ENCODE peak calls at places on chromosomes 3 and 15, in ten cellular contexts. C is activated naive CD8-positive, alpha-beta T cell treated with anti-CD3 and anti-CD28 coated beads, Interleukin-2, amount 50 U/mL, for 24 hours; U is epithelial cell of esophagus; N is NCI-H510A treated with DMSO at 0.1 percent for 48 hours; A is CD4-positive, CD25-positive, alpha-beta regulatory T cell; H is uterus; W is AML-193; L is hypothalamus; P is colonic mucosa; G is activated T-helper 1 cell treated with Interleukin-2 at 50 U/mL for 16 hours. T is an unnamed sample.

GRCh38 chr15:37359495-37360290 is 259.3 kb upstream of the MEIS2 start:
- DNase-seq in C (no peak), U (no peak), N (no peak), A (no peak), H (no peak), W (no peak), L (no peak), P (no peak), G (no peak), T (no peak)

GRCh38 chr3:58065700-58066167 is 57.5 kb downstream of the FLNB start:
- DNase-seq in C (no peak), U (no peak), N (peak), A (no peak), H (no peak), W (no peak), L (no peak), P (no peak), G (no peak), T (no peak)

GRCh38 chr3:143010024-143010423 is 8.7 kb downstream of the U2SURP start:
- DNase-seq in C (no peak), U (peak), N (no peak), A (no peak), H (no peak), W (no peak), L (no peak), P (no peak), G (no peak), T (no peak)

GRCh38 chr15:71971905-71972304 is 146.0 kb downstream of the MYO9A start:
- DNase-seq in C (no peak), U (peak), N (no peak), A (no peak), H (no peak), W (no peak), L (no peak), P (no peak), G (no peak), T (no peak)

GRCh38 chr3:101603184-101603583 is 29.2 kb downstream of the PCNP start:
- DNase-seq in C (no peak), U (no peak), N (no peak), A (no peak), H (no peak), W (no peak), L (no peak), P (no peak), G (no peak), T (no peak)

GRCh38 chr3:144221771-144222170 is 250.1 kb downstream of the DIPK2A start:
- DNase-seq in C (no peak), U (no peak), N (peak), A (no peak), H (no peak), W (no peak), L (no peak), P (no peak), G (no peak), T (no peak)

GRCh38 chr3:66413151-66413751 is 87.6 kb downstream of the LRIG1 start:
- DNase-seq in C (peak), U (peak), N (no peak), A (no peak), H (no peak), W (no peak), L (no peak), P (no peak), G (no peak), T (no peak)

GRCh38 chr3:161355508-161355907 is 15.8 kb downstream of the SPTSSB start:
- DNase-seq in C (no peak), U (no peak), N (peak), A (no peak), H (no peak), W (no peak), L (no peak), P (no peak), G (no peak), T (no peak)

GRCh38 chr15:95922431-95922830 is 408.1 kb upstream of the NR2F2 start:
- DNase-seq in C (no peak), U (peak), N (no peak), A (no peak), H (no peak), W (no peak), L (no peak), P (no peak), G (no peak), T (no peak)

GRCh38 chr3:19886404-19886803 is 47.6 kb downstream of the EFHB start:
- DNase-seq in C (no peak), U (peak), N (no peak), A (no peak), H (no peak), W (no peak), L (no peak), P (no peak), G (no peak), T (no peak)

GRCh38 chr15:85763557-85764303 is 31.0 kb downstream of the KLHL25 start:
- DNase-seq in C (no peak), U (no peak), N (no peak), A (no peak), H (no peak), W (no peak), L (no peak), P (no peak), G (no peak), T (no peak)

GRCh38 chr3:149277338-149277813 is 55.7 kb upstream of the CP start:
- DNase-seq in C (no peak), U (peak), N (peak), A (peak), H (no peak), W (peak), L (no peak), P (peak), G (no peak), T (no peak)

GRCh38 chr3:29092348-29092747 is 188.5 kb upstream of the RBMS3 start:
- DNase-seq in C (no peak), U (no peak), N (no peak), A (no peak), H (no peak), W (no peak), L (no peak), P (no peak), G (no peak), T (no peak)

GRCh38 chr3:123061856-123062255 is 5.0 kb upstream of the PDIA5 start:
- DNase-seq in C (no peak), U (no peak), N (no peak), A (no peak), H (no peak), W (no peak), L (no peak), P (no peak), G (no peak), T (no peak)

GRCh38 chr15:51917493-51917892 is 54.1 kb downstream of the LEO1 start:
- DNase-seq in C (no peak), U (peak), N (peak), A (peak), H (no peak), W (peak), L (no peak), P (no peak), G (no peak), T (no peak)

GRCh38 chr15:34855397-34855796 is 60.0 kb upstream of the ACTC1 start:
- DNase-seq in C (no peak), U (peak), N (no peak), A (no peak), H (no peak), W (no peak), L (no peak), P (no peak), G (no peak), T (no peak)

GRCh38 chr15:58396181-58396580 is 35.6 kb upstream of the LIPC start:
- DNase-seq in C (no peak), U (peak), N (no peak), A (no peak), H (no peak), W (no peak), L (no peak), P (no peak), G (no peak), T (no peak)

GRCh38 chr15:67179411-67179995 is 75.0 kb downstream of the AAGAB start:
- DNase-seq in C (no peak), U (no peak), N (no peak), A (no peak), H (peak), W (no peak), L (no peak), P (no peak), G (no peak), T (no peak)

GRCh38 chr3:87313641-87314040 is 37.3 kb upstream of the POU1F1 start:
- DNase-seq in C (no peak), U (peak), N (no peak), A (no peak), H (no peak), W (no peak), L (no peak), P (no peak), G (no peak), T (no peak)

GRCh38 chr3:57173687-57174086 is 8.5 kb upstream of the IL17RD start:
- DNase-seq in C (no peak), U (no peak), N (no peak), A (no peak), H (no peak), W (no peak), L (no peak), P (no peak), G (no peak), T (no peak)

GRCh38 chr3:150232992-150233451 is 175.1 kb upstream of the TSC22D2 start:
- DNase-seq in C (no peak), U (peak), N (no peak), A (no peak), H (no peak), W (no peak), L (no peak), P (no peak), G (no peak), T (peak)

GRCh38 chr3:171950373-171950772 is 89.0 kb upstream of the FNDC3B start:
- DNase-seq in C (no peak), U (peak), N (no peak), A (no peak), H (no peak), W (no peak), L (no peak), P (no peak), G (no peak), T (no peak)

GRCh38 chr3:14929310-14930070 is 17.9 kb upstream of the NR2C2 start:
- DNase-seq in C (no peak), U (no peak), N (no peak), A (no peak), H (no peak), W (no peak), L (no peak), P (no peak), G (no peak), T (no peak)

GRCh38 chr15:90031231-90031791 is 30.2 kb downstream of the ZNF710 start:
- DNase-seq in C (no peak), U (peak), N (no peak), A (peak), H (no peak), W (peak), L (no peak), P (no peak), G (no peak), T (no peak)

GRCh38 chr3:100780223-100780622 is 70.9 kb downstream of the TFG start:
- DNase-seq in C (no peak), U (no peak), N (no peak), A (no peak), H (no peak), W (no peak), L (no peak), P (no peak), G (no peak), T (no peak)

GRCh38 chr15:29268706-29269484 is 727 bp downstream of the NSMCE3 start:
- DNase-seq in C (peak), U (peak), N (peak), A (peak), H (peak), W (peak), L (no peak), P (peak), G (peak), T (no peak)

GRCh38 chr3:133895208-133896001 is at the start of gene RAB6B:
- DNase-seq in C (peak), U (peak), N (no peak), A (no peak), H (no peak), W (no peak), L (no peak), P (no peak), G (no peak), T (peak)

GRCh38 chr3:127629462-127630403 is 748 bp downstream of the PODXL2 start:
- DNase-seq in C (peak), U (no peak), N (no peak), A (peak), H (no peak), W (no peak), L (no peak), P (peak), G (peak), T (peak)

GRCh38 chr15:59367022-59367451 is 5.6 kb downstream of the MYO1E start:
- DNase-seq in C (no peak), U (peak), N (no peak), A (no peak), H (no peak), W (no peak), L (no peak), P (no peak), G (no peak), T (no peak)

GRCh38 chr3:140467104-140467577 is 210.7 kb upstream of the TRIM42 start:
- DNase-seq in C (peak), U (peak), N (no peak), A (peak), H (no peak), W (no peak), L (no peak), P (no peak), G (no peak), T (no peak)

GRCh38 chr15:90414408-90415028 is 26.5 kb downstream of the IQGAP1 start:
- DNase-seq in C (peak), U (peak), N (no peak), A (no peak), H (no peak), W (no peak), L (no peak), P (no peak), G (no peak), T (no peak)

GRCh38 chr15:92062505-92062904 is 209.0 kb downstream of the SLCO3A1 start:
- DNase-seq in C (no peak), U (no peak), N (no peak), A (no peak), H (no peak), W (no peak), L (no peak), P (no peak), G (no peak), T (no peak)

GRCh38 chr15:56735589-56735988 is 2.3 kb upstream of the ZNF280D start:
- DNase-seq in C (no peak), U (no peak), N (no peak), A (no peak), H (no peak), W (no peak), L (no peak), P (no peak), G (no peak), T (no peak)

GRCh38 chr3:4581040-4581439 is 87.9 kb downstream of the ITPR1 start:
- DNase-seq in C (no peak), U (no peak), N (no peak), A (no peak), H (peak), W (no peak), L (no peak), P (no peak), G (no peak), T (no peak)

GRCh38 chr3:186097663-186098451 is 11.0 kb downstream of the ETV5 start:
- DNase-seq in C (no peak), U (peak), N (peak), A (no peak), H (no peak), W (no peak), L (peak), P (peak), G (no peak), T (peak)

GRCh38 chr3:58404396-58404795 is 29.2 kb downstream of the PDHB start:
- DNase-seq in C (no peak), U (peak), N (no peak), A (no peak), H (no peak), W (no peak), L (no peak), P (no peak), G (no peak), T (no peak)

GRCh38 chr3:64176461-64176996 is 48.7 kb downstream of the PRICKLE2 start:
- DNase-seq in C (no peak), U (peak), N (no peak), A (no peak), H (no peak), W (no peak), L (no peak), P (no peak), G (no peak), T (no peak)

T was measured in occipital lobe.